ENCODE peak calls at places on chromosomes 3 and 15, in seven cellular contexts. One of them, this sample, is unnamed.

GRCh38 chr3:11944052-11944673 is 60.0 kb upstream of the SYN2 start:
- DNase-seq in right lobe of liver: no peak
- DNase-seq in kidney epithelial cell: no peak
- DNase-seq in ovary: no peak
- DNase-seq in BJ: no peak
- DNase-seq in heart left ventricle: no peak
- DNase-seq in Peyer's patch: no peak
- DNase-seq in this sample: no peak

GRCh38 chr3:100407977-100408532 is 6.7 kb downstream of the LNP1 start:
- DNase-seq in right lobe of liver: no peak
- DNase-seq in kidney epithelial cell: no peak
- DNase-seq in ovary: no peak
- DNase-seq in BJ: no peak
- DNase-seq in heart left ventricle: no peak
- DNase-seq in Peyer's patch: no peak
- DNase-seq in this sample: no peak

GRCh38 chr3:24389108-24390090 is 105.3 kb downstream of the THRB start:
- DNase-seq in right lobe of liver: no peak
- DNase-seq in kidney epithelial cell: no peak
- DNase-seq in ovary: no peak
- DNase-seq in BJ: no peak
- DNase-seq in heart left ventricle: no peak
- DNase-seq in Peyer's patch: no peak
- DNase-seq in this sample: no peak

GRCh38 chr15:58491499-58492202 is 59.9 kb downstream of the LIPC start:
- DNase-seq in right lobe of liver: no peak
- DNase-seq in kidney epithelial cell: no peak
- DNase-seq in ovary: no peak
- DNase-seq in BJ: no peak
- DNase-seq in heart left ventricle: no peak
- DNase-seq in Peyer's patch: no peak
- DNase-seq in this sample: no peak

GRCh38 chr3:120170223-120170622 is 76.0 kb upstream of the GSK3B start:
- DNase-seq in right lobe of liver: no peak
- DNase-seq in kidney epithelial cell: peak
- DNase-seq in ovary: no peak
- DNase-seq in BJ: peak
- DNase-seq in heart left ventricle: no peak
- DNase-seq in Peyer's patch: no peak
- DNase-seq in this sample: peak

GRCh38 chr3:183618542-183618941 is 16.9 kb upstream of the KLHL24 start:
- DNase-seq in right lobe of liver: no peak
- DNase-seq in kidney epithelial cell: no peak
- DNase-seq in ovary: no peak
- DNase-seq in BJ: no peak
- DNase-seq in heart left ventricle: no peak
- DNase-seq in Peyer's patch: no peak
- DNase-seq in this sample: no peak

GRCh38 chr3:128289534-128289933 is 136.3 kb downstream of the EEFSEC start:
- DNase-seq in right lobe of liver: no peak
- DNase-seq in kidney epithelial cell: no peak
- DNase-seq in ovary: no peak
- DNase-seq in BJ: no peak
- DNase-seq in heart left ventricle: no peak
- DNase-seq in Peyer's patch: no peak
- DNase-seq in this sample: no peak

GRCh38 chr3:13522236-13522635 is 26.7 kb upstream of the FBLN2 start:
- DNase-seq in right lobe of liver: no peak
- DNase-seq in kidney epithelial cell: no peak
- DNase-seq in ovary: no peak
- DNase-seq in BJ: no peak
- DNase-seq in heart left ventricle: no peak
- DNase-seq in Peyer's patch: no peak
- DNase-seq in this sample: no peak

GRCh38 chr3:89372456-89372855 is 265.0 kb downstream of the EPHA3 start:
- DNase-seq in right lobe of liver: no peak
- DNase-seq in kidney epithelial cell: no peak
- DNase-seq in ovary: no peak
- DNase-seq in BJ: peak
- DNase-seq in heart left ventricle: no peak
- DNase-seq in Peyer's patch: no peak
- DNase-seq in this sample: no peak

GRCh38 chr15:40310001-40310959 is 2.5 kb upstream of the PLCB2 start:
- DNase-seq in right lobe of liver: peak
- DNase-seq in kidney epithelial cell: no peak
- DNase-seq in ovary: no peak
- DNase-seq in BJ: no peak
- DNase-seq in heart left ventricle: peak
- DNase-seq in Peyer's patch: peak
- DNase-seq in this sample: no peak

GRCh38 chr15:77620297-77620696 is 12.4 kb downstream of the LINGO1 start:
- DNase-seq in right lobe of liver: no peak
- DNase-seq in kidney epithelial cell: no peak
- DNase-seq in ovary: no peak
- DNase-seq in BJ: no peak
- DNase-seq in heart left ventricle: no peak
- DNase-seq in Peyer's patch: no peak
- DNase-seq in this sample: no peak

GRCh38 chr15:77616072-77616471 is 16.6 kb downstream of the LINGO1 start:
- DNase-seq in right lobe of liver: no peak
- DNase-seq in kidney epithelial cell: no peak
- DNase-seq in ovary: no peak
- DNase-seq in BJ: no peak
- DNase-seq in heart left ventricle: no peak
- DNase-seq in Peyer's patch: no peak
- DNase-seq in this sample: no peak

GRCh38 chr15:77615472-77615871 is 17.2 kb downstream of the LINGO1 start:
- DNase-seq in right lobe of liver: no peak
- DNase-seq in kidney epithelial cell: no peak
- DNase-seq in ovary: no peak
- DNase-seq in BJ: no peak
- DNase-seq in heart left ventricle: no peak
- DNase-seq in Peyer's patch: no peak
- DNase-seq in this sample: no peak

GRCh38 chr15:77619883-77620282 is 12.8 kb downstream of the LINGO1 start:
- DNase-seq in right lobe of liver: no peak
- DNase-seq in kidney epithelial cell: no peak
- DNase-seq in ovary: no peak
- DNase-seq in BJ: no peak
- DNase-seq in heart left ventricle: no peak
- DNase-seq in Peyer's patch: no peak
- DNase-seq in this sample: no peak

GRCh38 chr15:77617507-77618285 is 15.0 kb downstream of the LINGO1 start:
- DNase-seq in right lobe of liver: no peak
- DNase-seq in kidney epithelial cell: no peak
- DNase-seq in ovary: no peak
- DNase-seq in BJ: no peak
- DNase-seq in heart left ventricle: no peak
- DNase-seq in Peyer's patch: no peak
- DNase-seq in this sample: peak
- TF ChIP-seq CTCF in right lobe of liver: peak
- TF ChIP-seq CTCF in kidney epithelial cell: peak
- TF ChIP-seq CTCF in ovary: no peak
- TF ChIP-seq CTCF in BJ: peak
- TF ChIP-seq CTCF in heart left ventricle: no peak
- TF ChIP-seq CTCF in Peyer's patch: peak
- TF ChIP-seq CTCF in this sample: peak

GRCh38 chr15:66877558-66878285 is 175.7 kb downstream of the SMAD6 start:
- DNase-seq in right lobe of liver: no peak
- DNase-seq in kidney epithelial cell: no peak
- DNase-seq in ovary: no peak
- DNase-seq in BJ: no peak
- DNase-seq in heart left ventricle: peak
- DNase-seq in Peyer's patch: no peak
- DNase-seq in this sample: no peak
- H3K4me3 ChIP-seq in right lobe of liver: no peak
- H3K4me3 ChIP-seq in kidney epithelial cell: no peak
- H3K4me3 ChIP-seq in ovary: no peak
- H3K4me3 ChIP-seq in BJ: no peak
- H3K4me3 ChIP-seq in heart left ventricle: no peak
- H3K4me3 ChIP-seq in Peyer's patch: no peak
- H3K4me3 ChIP-seq in this sample: no peak

DNA sequence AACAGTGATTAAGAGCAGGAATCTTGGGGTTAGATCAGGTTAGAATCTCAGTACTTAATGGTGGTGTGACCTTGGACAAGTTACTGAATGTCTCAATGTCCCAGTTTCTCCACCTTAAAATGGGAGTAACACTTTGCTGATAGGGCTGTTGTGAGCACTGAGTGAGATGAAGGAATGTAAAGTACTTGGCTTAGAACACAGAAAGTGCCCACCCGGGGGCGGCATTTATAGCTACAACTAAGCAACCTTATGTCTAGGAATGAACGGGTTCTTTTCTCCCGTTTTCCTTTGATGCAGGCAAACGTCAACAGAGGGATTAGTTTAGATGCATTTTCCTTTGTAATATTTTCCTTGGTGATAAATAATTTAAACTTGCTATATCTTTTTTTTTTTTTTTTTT is 176.6 kb downstream of the USP13 start:
- DNase-seq in right lobe of liver: no peak
- DNase-seq in kidney epithelial cell: no peak
- DNase-seq in ovary: no peak
- DNase-seq in BJ: no peak
- DNase-seq in heart left ventricle: no peak
- DNase-seq in Peyer's patch: no peak
- DNase-seq in this sample: no peak
- TF ChIP-seq CTCF in right lobe of liver: no peak
- TF ChIP-seq CTCF in kidney epithelial cell: no peak
- TF ChIP-seq CTCF in ovary: no peak
- TF ChIP-seq CTCF in BJ: no peak
- TF ChIP-seq CTCF in heart left ventricle: no peak
- TF ChIP-seq CTCF in Peyer's patch: no peak
- TF ChIP-seq CTCF in this sample: no peak

GRCh38 chr3:144265527-144266100 is 294.0 kb downstream of the DIPK2A start:
- DNase-seq in right lobe of liver: no peak
- DNase-seq in kidney epithelial cell: no peak
- DNase-seq in ovary: no peak
- DNase-seq in BJ: peak
- DNase-seq in heart left ventricle: no peak
- DNase-seq in Peyer's patch: no peak
- DNase-seq in this sample: no peak

GRCh38 chr3:144270100-144270499 is 298.5 kb downstream of the DIPK2A start:
- DNase-seq in right lobe of liver: no peak
- DNase-seq in kidney epithelial cell: no peak
- DNase-seq in ovary: no peak
- DNase-seq in BJ: no peak
- DNase-seq in heart left ventricle: peak
- DNase-seq in Peyer's patch: no peak
- DNase-seq in this sample: no peak

GRCh38 chr3:144264350-144264749 is 292.7 kb downstream of the DIPK2A start:
- DNase-seq in right lobe of liver: no peak
- DNase-seq in kidney epithelial cell: no peak
- DNase-seq in ovary: no peak
- DNase-seq in BJ: no peak
- DNase-seq in heart left ventricle: no peak
- DNase-seq in Peyer's patch: no peak
- DNase-seq in this sample: no peak

GRCh38 chr3:144259267-144259666 is 287.6 kb downstream of the DIPK2A start:
- DNase-seq in right lobe of liver: no peak
- DNase-seq in kidney epithelial cell: peak
- DNase-seq in ovary: no peak
- DNase-seq in BJ: no peak
- DNase-seq in heart left ventricle: no peak
- DNase-seq in Peyer's patch: no peak
- DNase-seq in this sample: no peak

GRCh38 chr3:144264805-144265204 is 293.2 kb downstream of the DIPK2A start:
- DNase-seq in right lobe of liver: no peak
- DNase-seq in kidney epithelial cell: no peak
- DNase-seq in ovary: no peak
- DNase-seq in BJ: no peak
- DNase-seq in heart left ventricle: no peak
- DNase-seq in Peyer's patch: no peak
- DNase-seq in this sample: no peak
- H3K4me3 ChIP-seq in right lobe of liver: no peak
- H3K4me3 ChIP-seq in kidney epithelial cell: no peak
- H3K4me3 ChIP-seq in ovary: no peak
- H3K4me3 ChIP-seq in BJ: no peak
- H3K4me3 ChIP-seq in heart left ventricle: no peak
- H3K4me3 ChIP-seq in Peyer's patch: no peak
- H3K4me3 ChIP-seq in this sample: no peak

GRCh38 chr3:155325263-155325835 is 31.9 kb upstream of the STRIT1 start:
- DNase-seq in right lobe of liver: no peak
- DNase-seq in kidney epithelial cell: no peak
- DNase-seq in ovary: no peak
- DNase-seq in BJ: no peak
- DNase-seq in heart left ventricle: no peak
- DNase-seq in Peyer's patch: no peak
- DNase-seq in this sample: no peak
- TF ChIP-seq CTCF in right lobe of liver: peak
- TF ChIP-seq CTCF in kidney epithelial cell: no peak
- TF ChIP-seq CTCF in ovary: no peak
- TF ChIP-seq CTCF in BJ: peak
- TF ChIP-seq CTCF in heart left ventricle: no peak
- TF ChIP-seq CTCF in Peyer's patch: no peak
- TF ChIP-seq CTCF in this sample: peak

DNA sequence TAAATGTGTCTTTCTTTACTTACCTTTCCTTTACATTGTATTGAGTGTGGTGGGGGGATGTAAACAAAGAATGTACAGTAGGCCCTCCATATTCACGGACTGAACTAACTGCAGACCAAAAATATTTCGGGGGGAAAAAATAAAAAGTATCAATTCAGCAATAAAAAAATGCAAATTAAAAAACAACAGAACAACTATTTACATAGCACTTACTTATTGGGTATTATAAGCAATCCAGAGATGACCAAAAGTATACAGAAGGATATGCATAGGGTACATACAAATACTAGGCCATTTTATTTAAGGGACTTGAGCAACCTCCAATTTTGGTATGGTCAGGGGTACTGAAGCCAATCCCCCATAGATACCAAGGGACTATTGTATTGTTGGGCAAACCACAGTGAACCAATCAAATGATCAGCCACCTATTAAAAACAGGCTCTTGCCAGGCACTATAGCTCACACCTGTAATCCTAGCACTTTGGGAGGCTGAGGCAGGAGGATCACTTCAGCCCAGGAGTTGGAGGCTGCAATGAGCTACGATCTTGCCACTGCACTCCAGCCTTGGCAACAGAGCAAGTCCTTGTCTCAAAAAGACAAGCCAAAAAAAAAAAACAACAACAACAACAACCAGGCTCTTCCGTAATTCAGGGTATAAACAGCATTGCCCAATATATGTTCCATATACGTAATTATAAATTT is 1.8 kb downstream of the VPS13C start:
- DNase-seq in right lobe of liver: no peak
- DNase-seq in kidney epithelial cell: no peak
- DNase-seq in ovary: no peak
- DNase-seq in BJ: no peak
- DNase-seq in heart left ventricle: no peak
- DNase-seq in Peyer's patch: no peak
- DNase-seq in this sample: no peak
- H3K4me3 ChIP-seq in right lobe of liver: no peak
- H3K4me3 ChIP-seq in kidney epithelial cell: no peak
- H3K4me3 ChIP-seq in ovary: no peak
- H3K4me3 ChIP-seq in BJ: no peak
- H3K4me3 ChIP-seq in heart left ventricle: no peak
- H3K4me3 ChIP-seq in Peyer's patch: no peak
- H3K4me3 ChIP-seq in this sample: peak